ENCODE peak calls at places on chromosomes 6 and 20, in ten cellular contexts. G is AG04450, Y is germinal center, D is mesendoderm, T is Peyer's patch, X is iPS-NIHi11, I is HTR-8/SVneo, Q is T-helper 1 cell, V is anterior cingulate cortex, P is NCI-H345. B is an unnamed sample.
A peak's percentile ranks its signal among the peaks of the same experiment; 100 is the strongest.

GRCh38 chr6:108174371-108175175 is 8.8 kb downstream of the NR2E1 start:
- DNase-seq in D (peak; percentile 89), X (peak; percentile 64), I (no peak), Y (no peak), P (no peak), V (no peak), G (no peak), T (no peak), Q (no peak), B (peak; percentile 84)

GRCh38 chr6:33279257-33279695 is 2.4 kb downstream of the B3GALT4 start:
- DNase-seq in V (no peak), I (no peak), X (no peak), Q (no peak), P (no peak), G (no peak), D (no peak), T (no peak), Y (no peak), B (no peak)

GRCh38 chr6:147061152-147061551 is 143.1 kb upstream of the STXBP5 start:
- DNase-seq in P (no peak), D (no peak), T (no peak), Q (no peak), Y (no peak), G (no peak), V (no peak), X (no peak), I (no peak), B (no peak)

GRCh38 chr6:64301307-64302236 is 666.0 kb downstream of the PHF3 start:
- DNase-seq in X (no peak), I (no peak), D (peak; percentile 43), T (peak; percentile 57), G (no peak), P (no peak), V (no peak), Y (no peak), Q (no peak), B (no peak)

GRCh38 chr6:43803055-43803782 is 33.2 kb downstream of the VEGFA start:
- DNase-seq in D (no peak), V (no peak), P (no peak), G (no peak), I (no peak), Q (no peak), T (no peak), Y (no peak), X (no peak), B (no peak)

GRCh38 chr6:122389704-122390103 is 9.7 kb upstream of the HSF2 start:
- DNase-seq in Y (no peak), G (no peak), D (peak; percentile 21), T (no peak), I (no peak), V (no peak), X (no peak), Q (no peak), P (peak; percentile 64), B (no peak)

GRCh38 chr6:131948692-131949614 is 2.2 kb downstream of the CCN2 start:
- DNase-seq in D (peak; percentile 71), Y (no peak), P (no peak), T (no peak), I (no peak), V (no peak), Q (no peak), X (no peak), G (peak; percentile 74), B (no peak)

GRCh38 chr6:7042056-7042653 is 65.6 kb upstream of the RREB1 start:
- DNase-seq in P (no peak), Y (no peak), D (peak; percentile 50), Q (no peak), G (no peak), T (peak; percentile 57), X (no peak), I (no peak), V (no peak), B (no peak)

GRCh38 chr6:25732468-25733198 is 21.9 kb upstream of the SLC17A4 start:
- DNase-seq in D (peak; percentile 15), X (peak; percentile 15), Q (no peak), T (no peak), Y (no peak), P (no peak), V (no peak), I (no peak), G (no peak), B (peak; percentile 40)

GRCh38 chr20:60071965-60072364 is 113.7 kb downstream of the CDH26 start:
- DNase-seq in I (no peak), V (no peak), X (no peak), D (no peak), G (no peak), Q (no peak), P (no peak), Y (no peak), T (no peak), B (no peak)

GRCh38 chr6:12698298-12698697 is 18.3 kb upstream of the PHACTR1 start:
- DNase-seq in X (no peak), Q (no peak), G (no peak), P (no peak), I (no peak), V (no peak), T (no peak), Y (no peak), D (no peak), B (no peak)

GRCh38 chr20:17936791-17937687 is 31.6 kb downstream of the SNX5 start:
- DNase-seq in V (no peak), P (no peak), T (peak; percentile 76), D (peak; percentile 68), X (no peak), Y (no peak), G (peak; percentile 86), Q (no peak), I (no peak), B (peak; percentile 57)

GRCh38 chr6:6522709-6523108 is 65.8 kb upstream of the LY86 start:
- DNase-seq in Q (no peak), D (no peak), X (no peak), V (no peak), G (no peak), P (no peak), Y (no peak), T (no peak), I (no peak), B (no peak)

GRCh38 chr6:150072201-150072600 is 3.3 kb upstream of the ULBP3 start:
- DNase-seq in G (no peak), Y (no peak), D (peak; percentile 81), Q (peak; percentile 17), I (peak; percentile 68), T (peak; percentile 94), P (peak; percentile 16), X (peak; percentile 48), V (no peak), B (peak; percentile 63)

GRCh38 chr20:54199721-54200176 is 8.1 kb upstream of the PFDN4 start:
- DNase-seq in I (peak; percentile 87), G (peak; percentile 56), Q (peak; percentile 40), X (peak; percentile 67), V (peak; percentile 11), Y (peak; percentile 61), D (peak; percentile 80), P (peak; percentile 57), T (peak; percentile 92), B (peak; percentile 93)

GRCh38 chr6:36357872-36358234 is 21.2 kb upstream of the BNIP5 start:
- DNase-seq in D (no peak), V (no peak), X (no peak), Y (no peak), I (no peak), G (no peak), T (peak; percentile 74), Q (no peak), P (no peak), B (no peak)

GRCh38 chr6:15628499-15629131 is 34.2 kb downstream of the DTNBP1 start:
- DNase-seq in Y (no peak), D (no peak), V (no peak), Q (no peak), G (peak; percentile 74), X (no peak), I (peak; percentile 35), P (no peak), T (no peak), B (no peak)

GRCh38 chr20:51311636-51312479 is 230.7 kb downstream of the NFATC2 start:
- DNase-seq in P (no peak), V (no peak), I (no peak), X (peak; percentile 59), G (no peak), T (no peak), D (peak; percentile 96), Y (no peak), Q (no peak), B (peak; percentile 86)

GRCh38 chr20:10963717-10964266 is 290.0 kb upstream of the JAG1 start:
- DNase-seq in Q (no peak), I (no peak), X (no peak), T (no peak), V (no peak), Y (no peak), G (no peak), D (no peak), P (no peak), B (no peak)

GRCh38 chr6:38316099-38316868 is 323.4 kb downstream of the BTBD9 start:
- DNase-seq in Q (no peak), X (no peak), G (no peak), Y (no peak), T (no peak), D (no peak), I (no peak), P (no peak), V (no peak), B (no peak)

GRCh38 chr20:36344517-36345132 is 38.5 kb downstream of the DLGAP4 start:
- DNase-seq in D (peak; percentile 87), P (no peak), Q (no peak), I (peak; percentile 86), Y (no peak), X (peak; percentile 93), G (peak; percentile 6), T (no peak), V (no peak), B (peak; percentile 89)

GRCh38 chr6:42112351-42112750 is 30.1 kb downstream of the C6orf132 start:
- DNase-seq in P (no peak), Q (no peak), V (no peak), X (no peak), T (no peak), D (no peak), I (no peak), Y (no peak), G (no peak), B (no peak)

GRCh38 chr20:35145141-35145564 is 2.0 kb downstream of the EDEM2 start:
- DNase-seq in V (no peak), G (peak; percentile 41), T (peak; percentile 61), Y (peak; percentile 60), I (peak; percentile 68), Q (no peak), X (peak; percentile 60), D (peak; percentile 69), P (peak; percentile 85), B (peak; percentile 14)

GRCh38 chr6:2900821-2901644 is 2.1 kb downstream of the SERPINB9 start:
- DNase-seq in P (no peak), I (no peak), V (no peak), D (peak; percentile 23), Q (no peak), X (no peak), T (no peak), Y (no peak), G (no peak), B (peak; percentile 60)

GRCh38 chr6:620950-621349 is 36.0 kb downstream of the HUS1B start:
- DNase-seq in I (no peak), Y (no peak), X (no peak), Q (no peak), G (no peak), P (no peak), V (no peak), D (no peak), T (no peak), B (no peak)

GRCh38 chr6:159075506-159076100 is 30.8 kb upstream of the TAGAP start:
- DNase-seq in I (no peak), Q (no peak), X (no peak), V (no peak), D (no peak), T (no peak), P (no peak), Y (no peak), G (no peak), B (no peak)

GRCh38 chr6:153074761-153075160 is 56.3 kb downstream of the RGS17 start:
- DNase-seq in V (no peak), Y (no peak), I (no peak), X (no peak), D (no peak), Q (no peak), G (no peak), T (no peak), P (no peak), B (no peak)